ENCODE peak calls at places on chromosomes 7 and 10, in nine cellular contexts. A, W, X, T, I, D, R, B and M are unnamed samples.

GRCh38 chr7:69739906-69740545 is 141.8 kb downstream of the AUTS2 start:
- DNase-seq in W (peak), B (peak), R (no peak), X (no peak), A (peak), I (no peak), D (no peak), T (peak), M (peak)

GRCh38 chr10:88150338-88150737 is 286.9 kb downstream of the PTEN start:
- DNase-seq in T (no peak), B (no peak), X (no peak), D (no peak), W (no peak), A (peak), R (no peak), I (no peak), M (no peak)

GRCh38 chr7:33072471-33072870 is 9.9 kb upstream of the NT5C3A start:
- DNase-seq in D (no peak), A (peak), W (no peak), B (no peak), X (no peak), T (no peak), R (no peak), I (no peak), M (no peak)

GRCh38 chr10:79422178-79422892 is 23.1 kb downstream of the ZCCHC24 start:
- DNase-seq in B (no peak), R (no peak), T (no peak), I (no peak), D (no peak), W (no peak), X (no peak), A (peak), M (no peak)

GRCh38 chr10:283916-284356 is 148.7 kb downstream of the ZMYND11 start:
- DNase-seq in A (no peak), R (no peak), B (peak), X (no peak), T (no peak), W (no peak), D (peak), I (peak), M (no peak)

GRCh38 chr10:16854623-16855022 is 37.4 kb upstream of the RSU1 start:
- DNase-seq in B (no peak), T (no peak), R (no peak), I (no peak), A (peak), X (no peak), W (no peak), D (no peak), M (no peak)

GRCh38 chr7:41817386-41817785 is 114.5 kb upstream of the INHBA start:
- DNase-seq in R (no peak), T (no peak), I (no peak), A (peak), D (no peak), B (peak), W (no peak), X (no peak), M (no peak)

GRCh38 chr7:155831807-155832524 is 19.7 kb upstream of the SHH start:
- DNase-seq in B (peak), X (no peak), R (no peak), A (no peak), I (no peak), T (no peak), D (no peak), W (no peak), M (no peak)

GRCh38 chr10:74058658-74059057 is 60.7 kb downstream of the VCL start:
- DNase-seq in B (peak), A (peak), R (peak), W (no peak), D (no peak), I (no peak), X (no peak), T (no peak), M (no peak)

GRCh38 chr10:16116404-16117304 is 256.3 kb upstream of the MINDY3 start:
- DNase-seq in D (peak), T (no peak), I (no peak), B (peak), W (peak), A (no peak), R (peak), X (no peak), M (no peak)

GRCh38 chr7:3272691-3273141 is 28.3 kb upstream of the SDK1 start:
- DNase-seq in R (no peak), I (no peak), A (peak), X (no peak), B (no peak), D (no peak), W (peak), T (no peak), M (no peak)

GRCh38 chr7:30173058-30173897 is 38.5 kb downstream of the MTURN start:
- DNase-seq in B (peak), T (peak), A (peak), X (no peak), D (no peak), I (no peak), R (peak), W (peak), M (peak)

GRCh38 chr7:144818516-144818915 is 17.3 kb downstream of the TPK1 start:
- DNase-seq in X (peak), A (no peak), W (no peak), T (no peak), I (no peak), D (peak), B (no peak), R (no peak), M (no peak)

GRCh38 chr7:148014473-148014872 is 576.1 kb upstream of the C7orf33 start:
- DNase-seq in R (no peak), D (no peak), T (no peak), I (no peak), A (no peak), B (no peak), W (peak), X (no peak), M (no peak)

GRCh38 chr7:99606531-99606930 is 8.5 kb downstream of the TMEM225B start:
- DNase-seq in X (no peak), B (no peak), T (no peak), R (no peak), D (no peak), A (no peak), W (no peak), I (no peak), M (no peak)

GRCh38 chr10:113753020-113753692 is 1.7 kb downstream of the PLEKHS1 start:
- DNase-seq in T (no peak), D (no peak), R (peak), I (no peak), X (no peak), A (no peak), B (no peak), W (peak), M (peak)

GRCh38 chr7:132116369-132116768 is 459.9 kb downstream of the PLXNA4 start:
- DNase-seq in B (no peak), D (no peak), I (no peak), A (no peak), T (no peak), W (no peak), X (no peak), R (no peak), M (no peak)

GRCh38 chr7:30476401-30477145 is 2.0 kb downstream of the NOD1 start:
- DNase-seq in T (no peak), I (no peak), R (peak), X (no peak), A (no peak), D (no peak), W (peak), B (peak), M (no peak)